ENCODE peak calls at places on chromosomes 12 and 14, in six cellular contexts. S, F, N, H, A and B are unnamed samples.

GRCh38 chr12:58745348-58746125 is 174.8 kb downstream of the LRIG3 start:
- DNase-seq in S (no peak), F (no peak), N (no peak), H (peak; percentile 52), A (no peak), B (no peak)

GRCh38 chr12:95546491-95546813 is 4.8 kb downstream of the USP44 start:
- DNase-seq in S (no peak), F (no peak), N (no peak), H (peak; percentile 59), A (no peak), B (no peak)

GRCh38 chr12:131854861-131855476 is 26.8 kb downstream of the MMP17 start:
- DNase-seq in S (no peak), F (no peak), N (no peak), H (no peak), A (no peak), B (no peak)

GRCh38 chr12:74120644-74121043 is 417.0 kb upstream of the ATXN7L3B start:
- DNase-seq in S (no peak), F (no peak), N (no peak), H (no peak), A (no peak), B (no peak)

GRCh38 chr14:95018845-95019244 is 138.5 kb downstream of the DICER1 start:
- DNase-seq in S (no peak), F (no peak), N (no peak), H (no peak), A (no peak), B (no peak)

GRCh38 chr12:130688027-130688778 is 27.9 kb downstream of the RIMBP2 start:
- DNase-seq in S (no peak), F (no peak), N (no peak), H (no peak), A (no peak), B (no peak)

GRCh38 chr14:54776361-54777001 is 126.1 kb downstream of the GCH1 start:
- DNase-seq in S (no peak), F (peak; percentile 72), N (no peak), H (no peak), A (no peak), B (peak; percentile 75)

GRCh38 chr12:81450920-81451739 is 308.0 kb downstream of the PPFIA2 start:
- DNase-seq in S (no peak), F (peak; percentile 21), N (peak; percentile 25), H (peak; percentile 92), A (peak; percentile 76), B (peak; percentile 77)

GRCh38 chr14:90518941-90519256 is 122.1 kb downstream of the CALM1 start:
- DNase-seq in S (no peak), F (no peak), N (peak; percentile 41), H (peak; percentile 47), A (peak; percentile 37), B (no peak)

GRCh38 chr14:105041841-105042765 is 21.2 kb upstream of the CDCA4 start:
- DNase-seq in S (no peak), F (no peak), N (no peak), H (no peak), A (no peak), B (no peak)

GRCh38 chr14:60724080-60724618 is at the start of gene SIX4:
- DNase-seq in S (peak; percentile 24), F (peak; percentile 47), N (peak; percentile 77), H (peak; percentile 92), A (peak; percentile 78), B (peak; percentile 90)

GRCh38 chr12:123270380-123271181 is 1.1 kb downstream of the CDK2AP1 start:
- DNase-seq in S (no peak), F (no peak), N (no peak), H (peak; percentile 42), A (no peak), B (no peak)

GRCh38 chr12:57586832-57587429 is 4.1 kb upstream of the PIP4K2C start:
- DNase-seq in S (no peak), F (no peak), N (no peak), H (no peak), A (no peak), B (no peak)

GRCh38 chr14:34650786-34651584 is 21.0 kb upstream of the SNX6 start:
- DNase-seq in S (no peak), F (no peak), N (no peak), H (no peak), A (peak; percentile 56), B (peak; percentile 99)

GRCh38 chr12:27571463-27571862 is 47.5 kb downstream of the PPFIBP1 start:
- DNase-seq in S (no peak), F (no peak), N (no peak), H (no peak), A (no peak), B (peak; percentile 96)

GRCh38 chr12:104485651-104486341 is 29.0 kb downstream of the CHST11 start:
- DNase-seq in S (no peak), F (no peak), N (no peak), H (no peak), A (no peak), B (no peak)

GRCh38 chr12:107277850-107278249 is 184.5 kb upstream of the CRY1 start:
- DNase-seq in S (no peak), F (no peak), N (no peak), H (no peak), A (no peak), B (peak; percentile 84)

GRCh38 chr12:40055227-40055579 is 50.7 kb downstream of the SLC2A13 start:
- DNase-seq in S (no peak), F (no peak), N (no peak), H (no peak), A (no peak), B (no peak)

GRCh38 chr14:88500611-88501010 is 54.2 kb downstream of the PTPN21 start:
- DNase-seq in S (no peak), F (no peak), N (no peak), H (no peak), A (no peak), B (no peak)

GRCh38 chr12:115599251-115599811 is 678.2 kb downstream of the MED13L start:
- DNase-seq in S (no peak), F (peak; percentile 62), N (no peak), H (peak; percentile 50), A (no peak), B (peak; percentile 13)

GRCh38 chr12:115640929-115641328 is 636.6 kb downstream of the MED13L start:
- DNase-seq in S (no peak), F (no peak), N (no peak), H (no peak), A (no peak), B (peak; percentile 29)

GRCh38 chr14:65599375-65599774 is 186.8 kb downstream of the FUT8 start:
- DNase-seq in S (no peak), F (no peak), N (no peak), H (no peak), A (no peak), B (no peak)

GRCh38 chr12:47910486-47910885 is 5.7 kb upstream of the VDR start:
- DNase-seq in S (no peak), F (no peak), N (no peak), H (no peak), A (no peak), B (no peak)

GRCh38 chr12:62772556-62772955 is 162.4 kb downstream of the PPM1H start:
- DNase-seq in S (no peak), F (no peak), N (no peak), H (no peak), A (no peak), B (no peak)

GRCh38 chr14:96461950-96462798 is 40.0 kb upstream of the PAPOLA start:
- DNase-seq in S (no peak), F (no peak), N (peak; percentile 69), H (peak; percentile 29), A (no peak), B (no peak)

GRCh38 chr12:96121271-96121711 is 72.9 kb upstream of the ELK3 start:
- DNase-seq in S (no peak), F (no peak), N (no peak), H (no peak), A (no peak), B (no peak)

GRCh38 chr12:26623136-26623535 is 209.9 kb downstream of the ITPR2 start:
- DNase-seq in S (no peak), F (no peak), N (no peak), H (no peak), A (no peak), B (no peak)

GRCh38 chr12:112839386-112839972 is 47.9 kb downstream of the RPH3A start:
- DNase-seq in S (no peak), F (no peak), N (no peak), H (no peak), A (no peak), B (peak; percentile 92)

GRCh38 chr12:68613209-68613904 is 2.7 kb downstream of the RAP1B start:
- DNase-seq in S (no peak), F (no peak), N (no peak), H (no peak), A (no peak), B (no peak)
- H3K4me3 ChIP-seq in S (peak overlapping the region; percentile 98), F (peak overlapping the region; percentile 75), N (no peak overlapping the region), H (no peak overlapping the region), A (no peak overlapping the region), B (peak overlapping the region; percentile 95)

GRCh38 chr12:51848843-51849735 is 571 bp upstream of the FIGNL2 start:
- DNase-seq in S (no peak), F (no peak), N (no peak), H (peak; percentile 89), A (no peak), B (no peak)
- TF ChIP-seq CTCF in S (no peak), F (no peak), N (no peak), H (peak; percentile 40), A (no peak), B (no peak)

DNA sequence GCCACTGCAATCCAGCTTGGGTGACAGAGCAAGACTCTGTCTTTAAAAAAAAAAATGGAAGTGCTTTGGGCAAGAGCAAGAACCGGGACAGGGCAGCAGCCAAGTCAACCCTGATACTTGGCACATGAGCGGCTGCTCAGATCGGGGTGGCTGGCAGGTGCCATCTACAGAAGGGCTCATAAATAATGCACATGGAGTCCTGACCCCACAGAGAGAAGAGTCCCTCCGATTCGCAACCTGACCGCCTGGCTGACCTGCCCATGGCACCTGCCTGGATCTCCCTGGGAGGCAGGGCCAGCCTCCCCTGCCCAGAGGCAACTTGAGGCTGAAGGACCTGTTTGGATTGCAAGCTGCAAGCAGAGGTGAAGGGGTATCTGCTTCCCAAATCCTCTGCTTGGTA is 9.6 kb upstream of the TMEM120B start:
- DNase-seq in S (no peak), F (no peak), N (no peak), H (no peak), A (no peak), B (no peak)
- H3K4me3 ChIP-seq in S (no peak overlapping the region), F (no peak overlapping the region), N (no peak overlapping the region), H (no peak overlapping the region), A (no peak overlapping the region), B (no peak overlapping the region)

GRCh38 chr12:121060149-121061001 is 21.3 kb upstream of the OASL start:
- DNase-seq in S (no peak), F (peak; percentile 50), N (no peak), H (peak; percentile 80), A (peak; percentile 67), B (peak; percentile 41)

GRCh38 chr12:121064116-121064515 is 25.1 kb upstream of the OASL start:
- DNase-seq in S (no peak), F (no peak), N (no peak), H (no peak), A (no peak), B (no peak)

GRCh38 chr12:121062391-121063045 is 23.5 kb upstream of the OASL start:
- DNase-seq in S (no peak), F (no peak), N (no peak), H (no peak), A (no peak), B (no peak)

GRCh38 chr12:121059031-121059898 is 20.2 kb upstream of the OASL start:
- DNase-seq in S (no peak), F (no peak), N (no peak), H (no peak), A (no peak), B (no peak)

GRCh38 chr12:121061831-121062230 is 22.8 kb upstream of the OASL start:
- DNase-seq in S (no peak), F (no peak), N (no peak), H (peak; percentile 30), A (peak; percentile 10), B (no peak)
- TF ChIP-seq CTCF in S (no peak), F (peak; percentile 43), N (no peak), H (peak; percentile 35), A (peak; percentile 45), B (peak; percentile 12)